ENCODE peak calls at places on chromosomes 7 and 10, in six cellular contexts. X is neural progenitor cell, V is PC-3, E is GM23248, M is GM23338, N is SK-N-SH. P is an unnamed sample.

GRCh38 chr7:121126801-121127534 is 138.5 kb downstream of the CPED1 start:
- DNase-seq in V (peak; percentile 32), E (peak; percentile 24), M (peak; percentile 18), X (no peak), N (peak; percentile 4), P (peak; percentile 51)

GRCh38 chr10:93947055-93947454 is 46.7 kb upstream of the PLCE1 start:
- DNase-seq in X (peak; percentile 21), V (peak; percentile 16), N (no peak), M (peak; percentile 17), E (peak; percentile 6), P (no peak)

GRCh38 chr10:15879058-15879457 is 18.8 kb upstream of the MINDY3 start:
- DNase-seq in X (peak; percentile 27), M (peak; percentile 57), N (peak; percentile 44), E (peak; percentile 57), V (peak; percentile 47), P (peak; percentile 45)

GRCh38 chr7:80047856-80048459 is 86.7 kb upstream of the GNAI1 start:
- DNase-seq in N (peak; percentile 39), X (no peak), E (peak; percentile 48), V (peak; percentile 37), M (no peak), P (peak; percentile 22)

GRCh38 chr10:120394446-120394845 is 62.6 kb upstream of the PLPP4 start:
- DNase-seq in X (no peak), V (no peak), E (no peak), M (no peak), N (no peak), P (no peak)

GRCh38 chr7:83648464-83649241 is at the start of gene SEMA3E:
- DNase-seq in E (peak; percentile 65), X (peak; percentile 70), N (no peak), M (peak; percentile 79), V (peak; percentile 52), P (no peak)

GRCh38 chr7:145732521-145732920 is 384.1 kb upstream of the CNTNAP2 start:
- DNase-seq in E (no peak), V (no peak), M (no peak), X (no peak), N (no peak), P (no peak)

GRCh38 chr10:69222157-69223027 is 2.3 kb downstream of the HKDC1 start:
- DNase-seq in N (peak; percentile 57), X (peak; percentile 77), M (peak; percentile 95), V (peak; percentile 98), E (peak; percentile 80), P (peak; percentile 97)

GRCh38 chr7:85554294-85554877 is 367.5 kb upstream of the SEMA3D start:
- DNase-seq in M (peak; percentile 77), X (peak; percentile 77), V (peak; percentile 82), N (peak; percentile 19), E (peak; percentile 80), P (peak; percentile 70)

GRCh38 chr10:21281765-21282484 is 243.6 kb downstream of the SKIDA1 start:
- DNase-seq in V (no peak), M (peak; percentile 95), N (no peak), X (peak; percentile 81), E (no peak), P (no peak)

GRCh38 chr10:11014671-11015141 is 3.0 kb upstream of the CELF2 start:
- DNase-seq in M (no peak), X (peak; percentile 28), E (no peak), N (no peak), V (no peak), P (no peak)

GRCh38 chr10:26593896-26594295 is 103.6 kb upstream of the PDSS1 start:
- DNase-seq in M (peak; percentile 60), N (peak; percentile 21), X (no peak), V (no peak), E (no peak), P (no peak)

GRCh38 chr7:13897825-13898224 is 91.6 kb downstream of the ETV1 start:
- DNase-seq in E (no peak), X (no peak), V (no peak), M (no peak), N (no peak), P (no peak)

GRCh38 chr7:69309601-69310000 is 288.7 kb upstream of the AUTS2 start:
- DNase-seq in N (no peak), E (peak; percentile 17), X (no peak), M (no peak), V (no peak), P (no peak)

GRCh38 chr7:3464900-3465622 is 164.0 kb downstream of the SDK1 start:
- DNase-seq in E (no peak), X (no peak), N (no peak), M (no peak), V (no peak), P (peak; percentile 83)

GRCh38 chr7:149414745-149415390 is 46.0 kb downstream of the ZNF777 start:
- DNase-seq in X (peak; percentile 88), V (no peak), M (peak; percentile 90), N (no peak), E (peak; percentile 55), P (no peak)

GRCh38 chr7:75642810-75643486 is 95.8 kb downstream of the HIP1 start:
- DNase-seq in X (peak; percentile 85), V (peak; percentile 85), E (peak; percentile 73), M (peak; percentile 95), N (peak; percentile 70), P (peak; percentile 76)

GRCh38 chr10:120420421-120420820 is 36.6 kb upstream of the PLPP4 start:
- DNase-seq in M (no peak), X (no peak), V (no peak), E (no peak), N (no peak), P (no peak)

GRCh38 chr10:88088441-88089340 is 225.3 kb downstream of the PTEN start:
- DNase-seq in V (no peak), M (no peak), N (no peak), X (no peak), E (no peak), P (no peak)

GRCh38 chr10:45370202-45370955 is 3.6 kb upstream of the ALOX5 start:
- DNase-seq in E (no peak), V (no peak), M (no peak), X (no peak), N (no peak), P (peak; percentile 43)

GRCh38 chr10:92970301-92971070 is 90.1 kb upstream of the CYP26C1 start:
- DNase-seq in E (peak; percentile 38), N (no peak), V (no peak), X (no peak), M (no peak), P (no peak)

GRCh38 chr10:119595715-119596515 is 849 bp downstream of the TIAL1 start:
- DNase-seq in V (no peak), X (peak; percentile 35), N (no peak), M (peak; percentile 43), E (peak; percentile 75), P (peak; percentile 39)

GRCh38 chr10:23191764-23192395 is at the start of gene PTF1A:
- DNase-seq in M (peak; percentile 54), N (peak; percentile 49), X (peak; percentile 51), E (no peak), V (no peak), P (no peak)

GRCh38 chr10:20313665-20314064 is 497.4 kb downstream of the PLXDC2 start:
- DNase-seq in X (no peak), E (no peak), V (no peak), N (no peak), M (no peak), P (no peak)

GRCh38 chr10:22316286-22317120 is at the start of gene COMMD3:
- DNase-seq in E (peak; percentile 97), M (peak; percentile 92), X (peak; percentile 95), N (peak; percentile 91), V (peak; percentile 82), P (peak; percentile 89)

GRCh38 chr10:5563991-5564536 is 39.3 kb downstream of the CALML3 start:
- DNase-seq in V (peak; percentile 51), X (no peak), E (peak; percentile 95), N (no peak), M (no peak), P (no peak)

GRCh38 chr7:130387628-130388403 is 7.5 kb downstream of the CPA1 start:
- DNase-seq in N (no peak), V (no peak), M (no peak), X (no peak), E (no peak), P (no peak)

GRCh38 chr7:137328389-137329120 is 15.0 kb downstream of the PTN start:
- DNase-seq in X (peak; percentile 22), N (no peak), V (no peak), E (no peak), M (no peak), P (no peak)

GRCh38 chr10:96596422-96597407 is 9.9 kb upstream of the TM9SF3 start:
- DNase-seq in M (no peak), V (peak; percentile 35), X (no peak), E (no peak), N (no peak), P (no peak)

GRCh38 chr10:55019461-55019860 is 218.4 kb upstream of the PCDH15 start:
- DNase-seq in M (no peak), X (no peak), E (no peak), V (no peak), N (no peak), P (peak; percentile 72)

GRCh38 chr7:135929692-135930091 is 47.5 kb downstream of the MTPN start:
- DNase-seq in E (no peak), X (no peak), V (no peak), N (peak; percentile 47), M (no peak), P (no peak)

GRCh38 chr10:68088744-68089143 is 13.7 kb upstream of the HERC4 start:
- DNase-seq in X (no peak), M (no peak), N (no peak), V (peak; percentile 49), E (no peak), P (no peak)
- H3F3A ChIP-seq in X (peaks cover 3% of the 10 kb centered on the region), M (no peaks in the 10 kb centered on the region), N (peaks cover 6% of the 10 kb centered on the region), V (peaks cover 17% of the 10 kb centered on the region), E (peaks cover 41% of the 10 kb centered on the region), P (no peaks in the 10 kb centered on the region)

GRCh38 chr10:106864031-106864430 is 300.5 kb downstream of the SORCS1 start:
- DNase-seq in V (no peak), M (no peak), E (no peak), N (no peak), X (no peak), P (peak; percentile 62)
- TF ChIP-seq EZH2phosphoT487 in V (no peak), M (no peak), E (no peak), N (no peak), X (no peak), P (no peak)

DNA sequence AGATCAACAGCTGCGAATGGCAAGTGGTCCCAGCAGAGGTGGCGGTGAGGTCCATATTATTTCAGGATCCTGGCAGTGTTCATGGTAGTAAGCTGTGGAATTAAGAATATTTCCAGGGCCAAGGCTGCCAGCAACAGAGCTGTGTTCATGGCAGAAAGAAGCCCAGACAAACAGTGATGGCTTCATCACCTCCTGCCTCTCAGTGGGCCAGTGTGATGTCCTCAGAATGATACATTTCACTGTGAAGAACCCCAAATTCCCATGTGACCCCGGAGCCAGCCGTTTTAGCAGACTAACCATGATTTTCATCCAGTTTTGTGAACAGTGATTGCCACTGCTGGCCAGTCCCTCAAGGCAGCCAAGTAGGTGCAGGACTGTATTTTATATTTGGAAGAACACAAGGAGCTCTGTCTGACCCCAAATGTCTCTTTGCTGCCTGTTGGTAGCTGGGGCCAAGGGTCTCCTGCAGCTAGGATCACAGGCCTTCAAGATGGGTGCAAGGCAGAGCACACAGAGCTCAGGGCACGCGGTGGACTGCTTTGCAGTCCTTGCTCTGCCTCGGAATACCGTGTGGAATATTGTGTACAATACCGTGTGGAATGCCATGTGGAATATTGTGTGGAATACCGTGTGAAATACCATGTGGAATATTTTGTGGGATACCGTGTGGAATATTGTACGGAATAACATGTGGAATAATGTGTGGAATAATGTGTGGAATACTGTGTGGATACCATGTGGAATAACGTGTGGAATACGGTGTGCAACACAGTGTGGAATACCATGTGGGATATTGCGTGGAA is 132.3 kb upstream of the CHST15 start:
- DNase-seq in M (no peak), N (no peak), X (no peak), E (no peak), V (no peak), P (peak; percentile 35)
- H3F3A ChIP-seq in M (peaks cover 4% of the 10 kb centered on the region), N (no peaks in the 10 kb centered on the region), X (peaks cover 10% of the 10 kb centered on the region), E (no peaks in the 10 kb centered on the region), V (no peaks in the 10 kb centered on the region), P (no peaks in the 10 kb centered on the region)

GRCh38 chr10:100480002-100480401 is 17.2 kb downstream of the WNT8B start:
- DNase-seq in E (no peak), X (no peak), N (no peak), V (no peak), M (no peak), P (no peak)
- TF ChIP-seq EZH2phosphoT487 in E (no peak), X (no peak), N (no peak), V (no peak), M (no peak), P (no peak)

P was measured in MM.1S.